ENCODE peak calls at places on chromosome 11, in eight cellular contexts. One of them, this sample, is unnamed.

GRCh38 chr11:105611414-105611813 is 1.5 kb downstream of the GRIA4 start:
- DNase-seq in hepatocyte: no peak
- DNase-seq in endothelial cell of umbilical vein: peak; percentile 5
- DNase-seq in upper lobe of right lung: no peak
- DNase-seq in lower lobe of right lung: no peak
- DNase-seq in kidney: no peak
- DNase-seq in transverse colon: no peak
- DNase-seq in PC-3: no peak
- DNase-seq in this sample: no peak

GRCh38 chr11:67673358-67673757 is 1.1 kb downstream of the ALDH3B2 start:
- DNase-seq in endothelial cell of umbilical vein: no peak
- DNase-seq in PC-3: no peak
- DNase-seq in upper lobe of right lung: peak; percentile 39
- DNase-seq in kidney: no peak
- DNase-seq in transverse colon: no peak
- DNase-seq in hepatocyte: no peak
- DNase-seq in lower lobe of right lung: no peak
- DNase-seq in this sample: no peak

GRCh38 chr11:89521294-89521693 is 30.1 kb upstream of the NOX4 start:
- DNase-seq in endothelial cell of umbilical vein: no peak
- DNase-seq in kidney: no peak
- DNase-seq in lower lobe of right lung: no peak
- DNase-seq in transverse colon: no peak
- DNase-seq in upper lobe of right lung: no peak
- DNase-seq in PC-3: no peak
- DNase-seq in hepatocyte: no peak
- DNase-seq in this sample: no peak

GRCh38 chr11:33899383-33900037 is 7.6 kb upstream of the LMO2 start:
- DNase-seq in kidney: peak; percentile 83
- DNase-seq in upper lobe of right lung: no peak
- DNase-seq in transverse colon: peak; percentile 52
- DNase-seq in hepatocyte: peak; percentile 63
- DNase-seq in lower lobe of right lung: peak; percentile 55
- DNase-seq in PC-3: peak; percentile 80
- DNase-seq in endothelial cell of umbilical vein: peak; percentile 98
- DNase-seq in this sample: no peak

GRCh38 chr11:8699903-8700302 is 17.3 kb downstream of the RPL27A start:
- DNase-seq in hepatocyte: no peak
- DNase-seq in endothelial cell of umbilical vein: peak; percentile 34
- DNase-seq in lower lobe of right lung: no peak
- DNase-seq in kidney: no peak
- DNase-seq in transverse colon: peak; percentile 33
- DNase-seq in upper lobe of right lung: no peak
- DNase-seq in PC-3: peak; percentile 43
- DNase-seq in this sample: no peak

GRCh38 chr11:64095949-64096348 is 60.2 kb downstream of the FLRT1 start:
- DNase-seq in PC-3: no peak
- DNase-seq in transverse colon: no peak
- DNase-seq in hepatocyte: no peak
- DNase-seq in upper lobe of right lung: no peak
- DNase-seq in kidney: no peak
- DNase-seq in lower lobe of right lung: no peak
- DNase-seq in endothelial cell of umbilical vein: no peak
- DNase-seq in this sample: no peak

GRCh38 chr11:105177658-105178057 is 38.1 kb upstream of the CARD18 start:
- DNase-seq in upper lobe of right lung: no peak
- DNase-seq in endothelial cell of umbilical vein: peak; percentile 21
- DNase-seq in hepatocyte: no peak
- DNase-seq in lower lobe of right lung: no peak
- DNase-seq in kidney: no peak
- DNase-seq in transverse colon: no peak
- DNase-seq in PC-3: peak; percentile 51
- DNase-seq in this sample: no peak

GRCh38 chr11:117424781-117425180 is 97.1 kb downstream of the CEP164 start:
- DNase-seq in transverse colon: no peak
- DNase-seq in lower lobe of right lung: no peak
- DNase-seq in hepatocyte: no peak
- DNase-seq in PC-3: no peak
- DNase-seq in kidney: no peak
- DNase-seq in endothelial cell of umbilical vein: no peak
- DNase-seq in upper lobe of right lung: no peak
- DNase-seq in this sample: peak; percentile 34

GRCh38 chr11:47980093-47980906 is at the start of gene PTPRJ:
- DNase-seq in PC-3: peak; percentile 49
- DNase-seq in endothelial cell of umbilical vein: peak; percentile 32
- DNase-seq in transverse colon: peak; percentile 63
- DNase-seq in upper lobe of right lung: peak; percentile 83
- DNase-seq in lower lobe of right lung: peak; percentile 76
- DNase-seq in kidney: peak; percentile 89
- DNase-seq in hepatocyte: peak; percentile 86
- DNase-seq in this sample: peak; percentile 93

GRCh38 chr11:106424111-106424510 is 346.6 kb downstream of the AASDHPPT start:
- DNase-seq in PC-3: peak; percentile 98
- DNase-seq in endothelial cell of umbilical vein: no peak
- DNase-seq in hepatocyte: peak; percentile 3
- DNase-seq in lower lobe of right lung: no peak
- DNase-seq in transverse colon: no peak
- DNase-seq in kidney: no peak
- DNase-seq in upper lobe of right lung: no peak
- DNase-seq in this sample: no peak

GRCh38 chr11:117187428-117187798 is 8.9 kb downstream of the SIDT2 start:
- DNase-seq in lower lobe of right lung: no peak
- DNase-seq in upper lobe of right lung: no peak
- DNase-seq in PC-3: no peak
- DNase-seq in hepatocyte: no peak
- DNase-seq in transverse colon: no peak
- DNase-seq in kidney: peak; percentile 58
- DNase-seq in endothelial cell of umbilical vein: no peak
- DNase-seq in this sample: peak; percentile 71

GRCh38 chr11:2862395-2862949 is 23.1 kb downstream of the CDKN1C start:
- DNase-seq in kidney: no peak
- DNase-seq in hepatocyte: no peak
- DNase-seq in transverse colon: no peak
- DNase-seq in lower lobe of right lung: no peak
- DNase-seq in endothelial cell of umbilical vein: no peak
- DNase-seq in upper lobe of right lung: no peak
- DNase-seq in PC-3: no peak
- DNase-seq in this sample: no peak
- H3K4me3 ChIP-seq in kidney: no peak overlapping the region
- H3K4me3 ChIP-seq in hepatocyte: no peak overlapping the region
- H3K4me3 ChIP-seq in transverse colon: peak overlapping the region; percentile 25
- H3K4me3 ChIP-seq in lower lobe of right lung: no peak overlapping the region
- H3K4me3 ChIP-seq in endothelial cell of umbilical vein: no peak overlapping the region
- H3K4me3 ChIP-seq in upper lobe of right lung: peak overlapping the region; percentile 16
- H3K4me3 ChIP-seq in PC-3: no peak overlapping the region
- H3K4me3 ChIP-seq in this sample: no peak overlapping the region

GRCh38 chr11:79697905-79698304 is 257.1 kb upstream of the TENM4 start:
- DNase-seq in upper lobe of right lung: no peak
- DNase-seq in hepatocyte: no peak
- DNase-seq in lower lobe of right lung: no peak
- DNase-seq in transverse colon: no peak
- DNase-seq in endothelial cell of umbilical vein: no peak
- DNase-seq in PC-3: no peak
- DNase-seq in kidney: no peak
- DNase-seq in this sample: no peak
- H3K36me3 ChIP-seq in upper lobe of right lung: no peaks in the 10 kb centered on the region
- H3K36me3 ChIP-seq in hepatocyte: no peaks in the 10 kb centered on the region
- H3K36me3 ChIP-seq in lower lobe of right lung: no peaks in the 10 kb centered on the region
- H3K36me3 ChIP-seq in transverse colon: no peaks in the 10 kb centered on the region
- H3K36me3 ChIP-seq in endothelial cell of umbilical vein: no peaks in the 10 kb centered on the region
- H3K36me3 ChIP-seq in PC-3: no peaks in the 10 kb centered on the region
- H3K36me3 ChIP-seq in kidney: no peaks in the 10 kb centered on the region
- H3K36me3 ChIP-seq in this sample: no peaks in the 10 kb centered on the region

GRCh38 chr11:35343033-35343598 is 76.2 kb downstream of the SLC1A2 start:
- DNase-seq in PC-3: no peak
- DNase-seq in hepatocyte: no peak
- DNase-seq in lower lobe of right lung: no peak
- DNase-seq in transverse colon: no peak
- DNase-seq in kidney: no peak
- DNase-seq in endothelial cell of umbilical vein: no peak
- DNase-seq in upper lobe of right lung: no peak
- DNase-seq in this sample: no peak
- TF ChIP-seq CTCF in PC-3: no peak
- TF ChIP-seq CTCF in hepatocyte: no peak
- TF ChIP-seq CTCF in lower lobe of right lung: no peak
- TF ChIP-seq CTCF in transverse colon: no peak
- TF ChIP-seq CTCF in kidney: no peak
- TF ChIP-seq CTCF in endothelial cell of umbilical vein: no peak
- TF ChIP-seq CTCF in upper lobe of right lung: no peak
- TF ChIP-seq CTCF in this sample: no peak

DNA sequence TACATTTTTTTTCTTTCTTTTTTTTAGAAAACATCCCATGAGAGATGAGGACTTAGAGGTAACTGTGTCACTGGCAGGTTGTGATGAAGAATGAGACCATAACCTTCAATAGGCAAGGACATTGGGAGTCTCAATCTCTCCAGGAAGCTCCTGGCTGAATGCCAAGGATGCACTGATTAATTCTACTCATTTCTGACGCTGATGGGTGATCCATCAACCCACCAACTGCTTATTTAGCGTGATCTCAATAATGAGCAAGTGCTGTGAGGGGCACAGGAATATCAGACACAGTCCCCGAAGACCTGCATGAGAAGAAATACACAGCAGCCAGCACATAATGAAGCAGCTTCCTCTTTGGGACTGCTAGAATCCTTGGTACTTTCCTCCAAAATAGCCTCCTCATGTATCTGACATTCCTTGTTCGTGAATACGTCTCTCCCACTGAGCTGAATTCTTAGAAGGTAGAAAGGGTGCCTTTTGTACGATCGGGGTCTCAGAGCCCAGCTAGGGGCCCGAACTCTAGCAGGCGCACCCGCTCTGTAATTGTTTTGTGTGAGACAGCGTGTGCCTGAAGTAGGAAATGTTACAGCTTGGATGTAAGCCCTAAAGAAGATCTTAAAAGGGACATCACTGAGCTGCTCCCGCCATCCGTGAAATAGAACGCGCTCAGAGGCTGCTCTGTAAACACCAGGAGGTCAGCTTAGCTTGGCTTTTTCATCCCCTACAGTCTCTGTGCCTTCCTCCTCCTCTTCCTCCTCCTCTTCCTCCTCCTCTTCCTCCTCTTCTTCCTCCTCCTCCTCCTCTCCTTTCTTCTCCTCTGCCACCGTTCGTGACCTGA is 7.2 kb downstream of the CLMP start:
- DNase-seq in PC-3: no peak
- DNase-seq in lower lobe of right lung: no peak
- DNase-seq in upper lobe of right lung: no peak
- DNase-seq in endothelial cell of umbilical vein: peak; percentile 34
- DNase-seq in hepatocyte: no peak
- DNase-seq in transverse colon: no peak
- DNase-seq in kidney: no peak
- DNase-seq in this sample: no peak
- H3K4me3 ChIP-seq in PC-3: peak overlapping the region; percentile 27
- H3K4me3 ChIP-seq in lower lobe of right lung: no peak overlapping the region
- H3K4me3 ChIP-seq in upper lobe of right lung: no peak overlapping the region
- H3K4me3 ChIP-seq in endothelial cell of umbilical vein: no peak overlapping the region
- H3K4me3 ChIP-seq in hepatocyte: no peak overlapping the region
- H3K4me3 ChIP-seq in transverse colon: no peak overlapping the region
- H3K4me3 ChIP-seq in kidney: no peak overlapping the region
- H3K4me3 ChIP-seq in this sample: no peak overlapping the region

GRCh38 chr11:60849641-60850520 is 5.9 kb downstream of the PTGDR2 start:
- DNase-seq in hepatocyte: no peak
- DNase-seq in kidney: no peak
- DNase-seq in PC-3: no peak
- DNase-seq in upper lobe of right lung: no peak
- DNase-seq in transverse colon: no peak
- DNase-seq in lower lobe of right lung: no peak
- DNase-seq in endothelial cell of umbilical vein: no peak
- DNase-seq in this sample: no peak

GRCh38 chr11:60845338-60845737 is 3.4 kb downstream of the CCDC86 start:
- DNase-seq in kidney: no peak
- DNase-seq in hepatocyte: no peak
- DNase-seq in upper lobe of right lung: no peak
- DNase-seq in endothelial cell of umbilical vein: no peak
- DNase-seq in lower lobe of right lung: no peak
- DNase-seq in PC-3: no peak
- DNase-seq in transverse colon: no peak
- DNase-seq in this sample: no peak

GRCh38 chr11:60847281-60847680 is 5.4 kb downstream of the CCDC86 start:
- DNase-seq in hepatocyte: no peak
- DNase-seq in endothelial cell of umbilical vein: no peak
- DNase-seq in PC-3: no peak
- DNase-seq in transverse colon: no peak
- DNase-seq in lower lobe of right lung: no peak
- DNase-seq in upper lobe of right lung: no peak
- DNase-seq in kidney: no peak
- DNase-seq in this sample: no peak

GRCh38 chr11:60848714-60849151 is 6.8 kb downstream of the CCDC86 start:
- DNase-seq in upper lobe of right lung: no peak
- DNase-seq in transverse colon: no peak
- DNase-seq in hepatocyte: no peak
- DNase-seq in kidney: no peak
- DNase-seq in PC-3: no peak
- DNase-seq in lower lobe of right lung: no peak
- DNase-seq in endothelial cell of umbilical vein: no peak
- DNase-seq in this sample: no peak

GRCh38 chr11:60847906-60848305 is 6.0 kb downstream of the CCDC86 start:
- DNase-seq in PC-3: no peak
- DNase-seq in kidney: no peak
- DNase-seq in endothelial cell of umbilical vein: no peak
- DNase-seq in upper lobe of right lung: no peak
- DNase-seq in hepatocyte: no peak
- DNase-seq in lower lobe of right lung: no peak
- DNase-seq in transverse colon: no peak
- DNase-seq in this sample: no peak
- H3K36me3 ChIP-seq in PC-3: peaks cover 31% of the 10 kb centered on the region
- H3K36me3 ChIP-seq in kidney: no peaks in the 10 kb centered on the region
- H3K36me3 ChIP-seq in endothelial cell of umbilical vein: peaks cover 24% of the 10 kb centered on the region
- H3K36me3 ChIP-seq in upper lobe of right lung: peaks cover 40% of the 10 kb centered on the region
- H3K36me3 ChIP-seq in hepatocyte: no peaks in the 10 kb centered on the region
- H3K36me3 ChIP-seq in lower lobe of right lung: peaks cover 51% of the 10 kb centered on the region
- H3K36me3 ChIP-seq in transverse colon: peaks cover 18% of the 10 kb centered on the region
- H3K36me3 ChIP-seq in this sample: peaks cover 75% of the 10 kb centered on the region

DNA sequence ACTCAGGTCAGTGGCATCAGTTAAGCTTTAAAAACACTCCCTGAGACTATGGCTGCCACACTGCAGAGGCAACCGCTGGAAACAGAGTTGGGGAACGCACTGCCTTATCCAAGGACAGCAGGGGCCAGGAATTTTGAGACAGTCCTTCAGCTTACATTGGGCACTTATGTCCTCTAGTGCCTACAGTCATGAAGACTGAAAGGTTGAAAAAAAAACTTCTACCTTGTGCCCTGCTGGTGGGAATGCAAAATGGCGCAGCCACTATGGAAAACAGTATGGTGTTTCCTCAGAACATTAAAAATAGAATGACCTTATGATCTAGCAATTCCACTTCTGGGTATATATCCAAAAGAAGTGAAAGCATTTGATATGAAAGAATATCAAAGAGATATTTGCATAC is 19.6 kb downstream of the DKK3 start:
- DNase-seq in kidney: no peak
- DNase-seq in endothelial cell of umbilical vein: no peak
- DNase-seq in hepatocyte: no peak
- DNase-seq in PC-3: no peak
- DNase-seq in upper lobe of right lung: peak; percentile 21
- DNase-seq in lower lobe of right lung: no peak
- DNase-seq in transverse colon: no peak
- DNase-seq in this sample: no peak
- TF ChIP-seq CTCF in kidney: no peak
- TF ChIP-seq CTCF in endothelial cell of umbilical vein: no peak
- TF ChIP-seq CTCF in hepatocyte: peak; percentile 11
- TF ChIP-seq CTCF in PC-3: peak; percentile 32
- TF ChIP-seq CTCF in upper lobe of right lung: peak; percentile 9
- TF ChIP-seq CTCF in lower lobe of right lung: no peak
- TF ChIP-seq CTCF in transverse colon: no peak
- TF ChIP-seq CTCF in this sample: no peak

GRCh38 chr11:73383249-73384126 is 7.3 kb downstream of the RELT start:
- DNase-seq in endothelial cell of umbilical vein: peak; percentile 76
- DNase-seq in transverse colon: peak; percentile 27
- DNase-seq in upper lobe of right lung: no peak
- DNase-seq in PC-3: no peak
- DNase-seq in kidney: no peak
- DNase-seq in lower lobe of right lung: no peak
- DNase-seq in hepatocyte: peak; percentile 46
- DNase-seq in this sample: no peak
- H3K4me3 ChIP-seq in endothelial cell of umbilical vein: no peak overlapping the region
- H3K4me3 ChIP-seq in transverse colon: no peak overlapping the region
- H3K4me3 ChIP-seq in upper lobe of right lung: no peak overlapping the region
- H3K4me3 ChIP-seq in PC-3: no peak overlapping the region
- H3K4me3 ChIP-seq in kidney: no peak overlapping the region
- H3K4me3 ChIP-seq in lower lobe of right lung: peak overlapping the region; percentile 6
- H3K4me3 ChIP-seq in hepatocyte: no peak overlapping the region
- H3K4me3 ChIP-seq in this sample: no peak overlapping the region